ENCODE peak calls at places on chromosomes 5 and 9, in four cellular contexts. O is pons, N is iris pigment epithelial cell, M is IMR-90. I is an unnamed sample.

GRCh38 chr5:16881253-16881652 is 54.8 kb downstream of the MYO10 start:
- DNase-seq in M (no peak), N (no peak), O (no peak), I (no peak)

GRCh38 chr9:15250013-15250412 is 57.0 kb downstream of the TTC39B start:
- DNase-seq in M (no peak), O (no peak), N (no peak), I (no peak)

GRCh38 chr5:132927355-132927754 is 36.1 kb downstream of the AFF4 start:
- DNase-seq in N (no peak), M (no peak), O (no peak), I (no peak)

GRCh38 chr5:141567513-141568117 is 51.2 kb downstream of the DIAPH1 start:
- DNase-seq in M (peak), O (no peak), N (peak), I (no peak)

GRCh38 chr9:16181539-16181938 is 628.7 kb downstream of the CCDC171 start:
- DNase-seq in M (no peak), N (no peak), O (no peak), I (no peak)

GRCh38 chr5:88955403-88955802 is 72.4 kb upstream of the MEF2C start:
- DNase-seq in M (no peak), N (no peak), O (no peak), I (no peak)

GRCh38 chr5:20286512-20286911 is 298.5 kb upstream of the CDH18 start:
- DNase-seq in M (peak), N (peak), O (no peak), I (peak)

GRCh38 chr9:22278426-22278825 is 168.2 kb upstream of the DMRTA1 start:
- DNase-seq in N (peak), O (no peak), M (no peak), I (peak)

GRCh38 chr9:83027153-83027867 is 35.6 kb downstream of the RASEF start:
- DNase-seq in N (peak), O (no peak), M (peak), I (peak)

GRCh38 chr5:56516936-56517521 is 283.9 kb upstream of the ANKRD55 start:
- DNase-seq in M (peak), N (peak), O (peak), I (no peak)

GRCh38 chr5:157464518-157465171 is 4.6 kb downstream of the NIPAL4 start:
- DNase-seq in N (peak), O (no peak), M (peak), I (peak)

GRCh38 chr5:127330116-127330515 is 39.5 kb downstream of the MEGF10 start:
- DNase-seq in N (no peak), O (no peak), M (no peak), I (no peak)

GRCh38 chr9:21579209-21579608 is 97.1 kb upstream of the IFNE start:
- DNase-seq in N (peak), O (no peak), M (peak), I (no peak)

GRCh38 chr5:181151146-181151545 is 3.8 kb downstream of the OR2V2 start:
- DNase-seq in M (no peak), N (no peak), O (no peak), I (no peak)

GRCh38 chr5:128101676-128102075 is 18.1 kb downstream of the SLC12A2 start:
- DNase-seq in O (no peak), M (no peak), N (peak), I (no peak)

GRCh38 chr5:73448451-73449136 is at the start of gene FOXD1:
- DNase-seq in O (peak), N (peak), M (peak), I (peak)

GRCh38 chr5:3114467-3114866 is 363.0 kb upstream of the IRX2 start:
- DNase-seq in N (no peak), M (no peak), O (no peak), I (no peak)